ENCODE peak calls at places on chromosome 15, in six cellular contexts. R is H9, T is PC-9, B is mammary epithelial cell, F is hepatocyte, G is OCI-LY7. O is an unnamed sample.

GRCh38 chr15:64180235-64180824 is 17.5 kb upstream of the PPIB start:
- DNase-seq in R (peak), G (no peak), F (no peak), B (no peak), T (no peak), O (peak)

GRCh38 chr15:87326274-87326673 is 930.3 kb downstream of the NTRK3 start:
- DNase-seq in G (no peak), R (no peak), F (no peak), B (peak), T (no peak), O (no peak)

GRCh38 chr15:24054547-24055245 is 367.6 kb upstream of the NDN start:
- DNase-seq in G (no peak), T (no peak), B (no peak), R (no peak), F (no peak), O (peak)

GRCh38 chr15:87871738-87872315 is 384.7 kb downstream of the NTRK3 start:
- DNase-seq in G (no peak), F (no peak), T (no peak), B (no peak), R (no peak), O (no peak)

GRCh38 chr15:72592103-72592502 is 62.4 kb upstream of the GOLGA6B start:
- DNase-seq in T (no peak), G (no peak), F (no peak), B (no peak), R (no peak), O (no peak)

GRCh38 chr15:61344293-61344692 is 115.2 kb upstream of the RORA start:
- DNase-seq in R (no peak), B (no peak), T (no peak), F (no peak), G (no peak), O (no peak)

GRCh38 chr15:31867536-31868442 is 162.5 kb upstream of the CHRNA7 start:
- DNase-seq in T (no peak), B (peak), R (peak), F (peak), G (peak), O (peak)

GRCh38 chr15:76337739-76338554 is 1.4 kb downstream of the ISL2 start:
- DNase-seq in T (no peak), B (no peak), R (peak), F (no peak), G (peak), O (peak)

GRCh38 chr15:87219650-87220615 is 1036.6 kb downstream of the NTRK3 start:
- DNase-seq in G (no peak), T (peak), B (peak), F (no peak), R (no peak), O (no peak)

GRCh38 chr15:48622227-48622626 is 23.3 kb downstream of the FBN1 start:
- DNase-seq in F (no peak), G (no peak), T (no peak), B (no peak), R (no peak), O (no peak)

GRCh38 chr15:75211436-75212199 is 9.9 kb downstream of the C15orf39 start:
- DNase-seq in F (no peak), T (no peak), R (no peak), G (no peak), B (no peak), O (no peak)

GRCh38 chr15:83410532-83410931 is 36.6 kb upstream of the SH3GL3 start:
- DNase-seq in F (peak), R (no peak), G (no peak), B (no peak), T (no peak), O (no peak)

GRCh38 chr15:71329509-71330260 is 214.4 kb downstream of the THSD4 start:
- DNase-seq in F (peak), T (peak), R (no peak), B (peak), G (no peak), O (no peak)

GRCh38 chr15:56217341-56217740 is 26.3 kb downstream of the RFX7 start:
- DNase-seq in R (no peak), T (no peak), G (no peak), B (no peak), F (no peak), O (no peak)

GRCh38 chr15:65870889-65871533 is 1.7 kb downstream of the RAB11A start:
- DNase-seq in B (peak), F (peak), R (no peak), T (peak), G (peak), O (peak)

GRCh38 chr15:73969151-73969759 is 22.8 kb downstream of the STOML1 start:
- DNase-seq in G (no peak), B (no peak), T (no peak), R (no peak), F (no peak), O (no peak)

GRCh38 chr15:53110999-53111398 is 320.9 kb upstream of the ONECUT1 start:
- DNase-seq in R (peak), F (no peak), G (no peak), T (no peak), B (no peak), O (peak)

GRCh38 chr15:55700876-55701275 is 42.1 kb downstream of the PRTG start:
- DNase-seq in T (no peak), R (no peak), F (no peak), B (no peak), G (no peak), O (no peak)

GRCh38 chr15:81781316-81781868 is 264.4 kb downstream of the MEX3B start:
- DNase-seq in B (no peak), F (no peak), G (no peak), R (no peak), T (no peak), O (no peak)

GRCh38 chr15:76380249-76380648 is 43.7 kb downstream of the ISL2 start:
- DNase-seq in F (no peak), B (no peak), G (no peak), R (no peak), T (no peak), O (no peak)

GRCh38 chr15:59594493-59594942 is 17.1 kb upstream of the GCNT3 start:
- DNase-seq in B (peak), R (no peak), F (peak), T (peak), G (no peak), O (no peak)

GRCh38 chr15:63107895-63108546 is 13.6 kb upstream of the LACTB start:
- DNase-seq in R (no peak), F (peak), B (peak), G (no peak), T (peak), O (no peak)

GRCh38 chr15:98799461-98799971 is 151.2 kb downstream of the IGF1R start:
- DNase-seq in B (peak), T (peak), F (peak), G (no peak), R (no peak), O (peak)

GRCh38 chr15:37015476-37015875 is 84.9 kb downstream of the MEIS2 start:
- DNase-seq in R (no peak), F (no peak), T (no peak), B (no peak), G (peak), O (peak)

GRCh38 chr15:67521770-67522568 is 1.0 kb downstream of the C15orf61 start:
- DNase-seq in G (no peak), F (peak), R (no peak), T (no peak), B (peak), O (no peak)

GRCh38 chr15:41001524-41001923 is 48.3 kb downstream of the CHAC1 start:
- DNase-seq in B (no peak), R (no peak), T (no peak), F (peak), G (no peak), O (no peak)

GRCh38 chr15:40038267-40038653 is 721 bp downstream of the SRP14 start:
- DNase-seq in G (no peak), T (no peak), B (peak), F (no peak), R (no peak), O (peak)

GRCh38 chr15:95446854-95447253 is 883.6 kb upstream of the NR2F2 start:
- DNase-seq in B (no peak), T (no peak), G (peak), R (no peak), F (no peak), O (no peak)

GRCh38 chr15:60917469-60918130 is 311.5 kb downstream of the RORA start:
- DNase-seq in F (peak), G (no peak), R (no peak), T (no peak), B (no peak), O (no peak)

GRCh38 chr15:83850015-83850414 is 196.1 kb downstream of the ADAMTSL3 start:
- DNase-seq in F (no peak), T (no peak), B (no peak), G (no peak), R (no peak), O (no peak)

GRCh38 chr15:96109820-96110219 is 220.7 kb upstream of the NR2F2 start:
- DNase-seq in G (no peak), T (no peak), R (no peak), F (no peak), B (no peak), O (no peak)

GRCh38 chr15:98801234-98801561 is 152.9 kb downstream of the IGF1R start:
- DNase-seq in G (no peak), F (no peak), T (no peak), R (peak), B (no peak), O (peak)

GRCh38 chr15:21261396-21261964 is 178.8 kb downstream of the POTEB3 start:
- DNase-seq in G (no peak), R (no peak), B (peak), F (peak), T (peak), O (no peak)

GRCh38 chr15:74400313-74400850 is 32.9 kb upstream of the CYP11A1 start:
- DNase-seq in G (no peak), B (no peak), F (no peak), T (peak), R (no peak), O (no peak)

GRCh38 chr15:90618330-90619136 is 88.8 kb downstream of the CRTC3 start:
- DNase-seq in R (no peak), F (no peak), G (no peak), B (no peak), T (no peak), O (no peak)

GRCh38 chr15:90619468-90619867 is 89.7 kb downstream of the CRTC3 start:
- DNase-seq in F (no peak), T (no peak), R (no peak), G (no peak), B (no peak), O (peak)

GRCh38 chr15:90617171-90617570 is 87.4 kb downstream of the CRTC3 start:
- DNase-seq in R (no peak), T (no peak), F (no peak), B (no peak), G (no peak), O (no peak)

GRCh38 chr15:90619939-90620338 is 90.2 kb downstream of the CRTC3 start:
- DNase-seq in T (no peak), G (no peak), B (no peak), F (no peak), R (no peak), O (no peak)

GRCh38 chr15:90617668-90618097 is 88.0 kb downstream of the CRTC3 start:
- DNase-seq in B (no peak), T (no peak), G (no peak), R (no peak), F (no peak), O (peak)
- H2AFZ ChIP-seq in B (no peak), T (no peak), G (no peak), R (no peak), F (no peak), O (no peak)

GRCh38 chr15:57555270-57555669 is 36.4 kb upstream of the MYZAP start:
- DNase-seq in F (no peak), T (no peak), G (no peak), B (no peak), R (no peak), O (no peak)

GRCh38 chr15:57552678-57553334 is 38.9 kb upstream of the MYZAP start:
- DNase-seq in R (no peak), T (no peak), F (no peak), B (no peak), G (no peak), O (no peak)

GRCh38 chr15:57554821-57555185 is 36.9 kb upstream of the MYZAP start:
- DNase-seq in F (no peak), R (no peak), T (no peak), G (no peak), B (no peak), O (no peak)

GRCh38 chr15:57553526-57553925 is 38.2 kb upstream of the MYZAP start:
- DNase-seq in G (no peak), T (no peak), R (peak), F (no peak), B (no peak), O (peak)

GRCh38 chr15:57554063-57554820 is 37.5 kb upstream of the MYZAP start:
- DNase-seq in R (no peak), F (peak), T (no peak), G (no peak), B (no peak), O (no peak)
- H2AFZ ChIP-seq in R (no peak), F (peak), T (no peak), G (no peak), B (peak), O (no peak)

DNA sequence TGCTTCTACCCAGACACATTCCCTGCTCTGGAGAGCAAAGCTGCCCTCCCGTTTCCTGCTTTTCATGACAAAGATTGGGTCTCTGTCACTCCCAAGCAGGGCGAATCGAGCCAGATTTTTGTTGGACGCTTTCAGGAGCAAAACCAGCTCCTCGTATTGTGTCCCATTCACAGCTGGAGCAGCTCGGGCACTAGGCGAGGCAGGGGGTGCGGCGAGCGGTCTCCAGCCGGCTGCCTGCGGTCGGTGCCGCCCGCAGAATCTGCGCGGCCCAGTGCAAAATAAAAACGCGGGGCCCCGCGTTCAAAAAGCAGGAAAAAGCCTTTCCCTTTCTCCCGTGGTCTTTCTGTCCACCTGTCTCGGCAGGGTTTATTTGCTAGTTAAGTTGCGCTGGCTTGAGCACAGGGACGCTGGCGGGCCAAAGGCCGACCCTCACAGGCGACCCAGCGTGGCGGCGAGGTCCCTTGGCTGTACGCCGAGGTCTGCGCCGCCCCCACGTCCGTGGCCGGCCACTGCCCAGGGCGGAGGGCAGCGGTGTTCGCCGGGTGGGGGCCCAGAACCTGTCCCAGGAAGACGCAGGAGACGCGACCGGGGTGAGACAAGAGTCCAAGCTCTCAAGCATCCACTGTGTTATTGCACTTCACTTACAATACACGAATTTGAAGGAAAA is 71.2 kb downstream of the CYP19A1 start:
- DNase-seq in R (peak), G (no peak), T (no peak), B (no peak), F (no peak), O (peak)
- H2AFZ ChIP-seq in R (no peak), G (no peak), T (no peak), B (peak), F (peak), O (peak)

GRCh38 chr15:80072285-80072684 is 12.8 kb downstream of the ZFAND6 start:
- DNase-seq in B (peak), T (peak), R (no peak), G (peak), F (peak), O (peak)
- H2AFZ ChIP-seq in B (no peak), T (no peak), R (no peak), G (no peak), F (no peak), O (no peak)

DNA sequence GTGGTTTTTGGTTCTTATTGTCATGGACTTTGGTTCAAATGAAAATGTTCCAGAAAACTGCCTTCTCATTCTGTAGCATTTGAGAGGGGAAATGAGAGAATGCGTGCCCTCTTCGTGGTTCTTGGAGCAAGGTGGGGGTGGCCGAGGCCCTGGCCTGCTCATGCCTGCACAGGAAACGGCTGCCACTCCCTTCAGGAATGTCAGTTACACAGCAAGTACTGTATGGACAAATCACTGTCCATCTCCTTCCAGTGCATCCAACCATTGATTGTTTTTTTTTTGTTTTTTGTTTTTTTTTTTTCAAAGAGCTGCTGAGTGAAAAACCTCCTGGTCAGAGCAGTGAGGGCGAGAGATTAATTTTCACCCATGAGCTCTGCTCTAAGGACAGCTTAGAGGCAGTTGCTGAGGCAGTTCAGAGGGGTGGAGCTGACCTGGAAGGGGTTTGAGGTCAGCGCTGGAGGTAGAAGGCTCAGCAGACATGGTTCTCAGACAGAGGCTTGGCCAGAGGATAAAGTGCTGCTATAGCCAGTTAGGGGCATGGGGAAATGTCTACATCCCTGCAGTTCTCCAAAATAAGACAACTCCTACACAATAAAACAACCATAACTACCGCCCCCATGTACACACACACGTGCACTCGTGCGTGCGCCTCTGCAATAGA is 20.2 kb upstream of the KIF23 start:
- DNase-seq in T (no peak), F (no peak), B (peak), G (no peak), R (no peak), O (no peak)
- H2AFZ ChIP-seq in T (no peak), F (no peak), B (peak), G (peak), R (no peak), O (peak)

DNA sequence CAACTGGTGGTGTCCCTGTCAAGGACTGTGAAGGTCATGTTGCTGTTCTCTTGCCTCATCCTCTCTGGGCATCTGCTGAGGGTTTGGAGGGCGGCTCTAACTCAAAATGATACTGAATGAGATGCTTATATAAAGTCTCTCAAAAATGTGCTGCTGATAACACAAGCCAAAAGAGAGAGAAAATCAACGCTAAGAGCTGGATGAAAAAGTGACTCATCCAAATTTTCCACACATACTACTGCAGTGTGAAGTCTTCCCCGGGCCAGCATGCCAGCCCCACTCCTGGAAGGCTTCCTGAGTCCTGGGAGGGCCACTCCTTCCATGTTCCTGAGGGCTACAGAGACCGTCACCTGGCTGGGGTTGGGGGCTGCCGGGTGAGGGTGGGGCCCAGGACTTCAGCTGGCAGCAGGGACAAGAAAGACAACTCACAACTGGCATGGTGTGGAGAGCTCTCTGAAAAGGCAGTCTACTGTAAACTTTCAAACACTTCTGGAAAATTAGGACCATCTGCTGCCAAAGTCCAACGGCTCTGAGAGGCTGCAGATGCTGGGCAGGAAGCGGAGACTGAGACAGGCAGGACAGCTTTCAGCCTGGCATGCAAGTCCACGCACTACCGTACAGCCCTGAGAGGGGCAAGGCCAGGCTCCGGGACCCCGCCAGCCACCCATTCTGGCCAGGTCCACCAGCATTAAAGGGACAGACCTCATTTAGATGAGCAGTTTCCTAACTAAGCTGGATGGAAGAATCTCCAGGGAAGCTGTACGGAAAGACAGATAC is 200.3 kb downstream of the ADAMTS17 start:
- DNase-seq in R (no peak), F (no peak), G (no peak), B (no peak), T (no peak), O (no peak)
- H2AFZ ChIP-seq in R (no peak), F (no peak), G (no peak), B (no peak), T (no peak), O (no peak)

GRCh38 chr15:78673917-78674444 is 33.0 kb upstream of the CHRNB4 start:
- DNase-seq in R (no peak), F (no peak), T (no peak), B (no peak), G (no peak), O (no peak)
- H2AFZ ChIP-seq in R (no peak), F (no peak), T (no peak), B (no peak), G (no peak), O (no peak)

GRCh38 chr15:91102546-91103330 is 2.7 kb downstream of the SV2B start:
- DNase-seq in B (no peak), G (no peak), T (no peak), F (no peak), R (no peak), O (no peak)

GRCh38 chr15:91100561-91101355 is 701 bp downstream of the SV2B start:
- DNase-seq in R (no peak), T (no peak), F (no peak), G (no peak), B (no peak), O (peak)

GRCh38 chr15:91101356-91101920 is 1.4 kb downstream of the SV2B start:
- DNase-seq in G (no peak), R (no peak), T (no peak), B (no peak), F (no peak), O (no peak)

GRCh38 chr15:91099616-91100560 is at the start of gene SV2B:
- DNase-seq in B (peak), R (peak), F (peak), G (no peak), T (no peak), O (peak)

GRCh38 chr15:91098451-91098850 is 1.6 kb upstream of the SV2B start:
- DNase-seq in R (no peak), B (no peak), T (no peak), G (no peak), F (no peak), O (peak)
- H2AFZ ChIP-seq in R (no peak), B (no peak), T (no peak), G (no peak), F (no peak), O (no peak)